ENCODE peak calls at places on chromosome 4, in eight cellular contexts. One of them, this sample, is unnamed.

GRCh38 chr4:20074450-20074849 is 177.3 kb upstream of the SLIT2 start:
- DNase-seq in AG10803: no peak
- DNase-seq in stimulated activated naive CD8-positive, alpha-beta T cell treated with anti-CD3 and anti-CD28 coated beads, Interleukin-15, amount 100 ng/mL, for 72 hours: no peak
- DNase-seq in lower lobe of right lung: no peak
- DNase-seq in neural crest cell: no peak
- DNase-seq in AG09319: no peak
- DNase-seq in kidney tubule cell: no peak
- DNase-seq in SJSA1: peak
- DNase-seq in this sample: no peak

GRCh38 chr4:26218677-26219181 is 102.1 kb upstream of the RBPJ start:
- DNase-seq in SJSA1: no peak
- DNase-seq in lower lobe of right lung: no peak
- DNase-seq in AG10803: peak
- DNase-seq in AG09319: no peak
- DNase-seq in neural crest cell: no peak
- DNase-seq in stimulated activated naive CD8-positive, alpha-beta T cell treated with anti-CD3 and anti-CD28 coated beads, Interleukin-15, amount 100 ng/mL, for 72 hours: no peak
- DNase-seq in kidney tubule cell: no peak
- DNase-seq in this sample: no peak

GRCh38 chr4:52861171-52861873 is 795 bp upstream of the RASL11B start:
- DNase-seq in AG09319: no peak
- DNase-seq in AG10803: no peak
- DNase-seq in stimulated activated naive CD8-positive, alpha-beta T cell treated with anti-CD3 and anti-CD28 coated beads, Interleukin-15, amount 100 ng/mL, for 72 hours: no peak
- DNase-seq in lower lobe of right lung: no peak
- DNase-seq in SJSA1: no peak
- DNase-seq in kidney tubule cell: no peak
- DNase-seq in neural crest cell: no peak
- DNase-seq in this sample: no peak

GRCh38 chr4:89300060-89300459 is 7.5 kb downstream of the GPRIN3 start:
- DNase-seq in stimulated activated naive CD8-positive, alpha-beta T cell treated with anti-CD3 and anti-CD28 coated beads, Interleukin-15, amount 100 ng/mL, for 72 hours: no peak
- DNase-seq in kidney tubule cell: no peak
- DNase-seq in AG09319: no peak
- DNase-seq in neural crest cell: no peak
- DNase-seq in AG10803: no peak
- DNase-seq in lower lobe of right lung: no peak
- DNase-seq in SJSA1: no peak
- DNase-seq in this sample: no peak

GRCh38 chr4:25723409-25723808 is 67.8 kb downstream of the SLC34A2 start:
- DNase-seq in lower lobe of right lung: no peak
- DNase-seq in kidney tubule cell: no peak
- DNase-seq in AG10803: peak
- DNase-seq in stimulated activated naive CD8-positive, alpha-beta T cell treated with anti-CD3 and anti-CD28 coated beads, Interleukin-15, amount 100 ng/mL, for 72 hours: no peak
- DNase-seq in SJSA1: no peak
- DNase-seq in neural crest cell: no peak
- DNase-seq in AG09319: no peak
- DNase-seq in this sample: no peak

GRCh38 chr4:141534985-141535384 is 101.4 kb upstream of the IL15 start:
- DNase-seq in kidney tubule cell: no peak
- DNase-seq in lower lobe of right lung: no peak
- DNase-seq in AG09319: no peak
- DNase-seq in SJSA1: no peak
- DNase-seq in stimulated activated naive CD8-positive, alpha-beta T cell treated with anti-CD3 and anti-CD28 coated beads, Interleukin-15, amount 100 ng/mL, for 72 hours: no peak
- DNase-seq in neural crest cell: no peak
- DNase-seq in AG10803: no peak
- DNase-seq in this sample: no peak

GRCh38 chr4:37383579-37384229 is 139.2 kb downstream of the NWD2 start:
- DNase-seq in stimulated activated naive CD8-positive, alpha-beta T cell treated with anti-CD3 and anti-CD28 coated beads, Interleukin-15, amount 100 ng/mL, for 72 hours: peak
- DNase-seq in AG10803: peak
- DNase-seq in SJSA1: no peak
- DNase-seq in kidney tubule cell: peak
- DNase-seq in lower lobe of right lung: no peak
- DNase-seq in AG09319: no peak
- DNase-seq in neural crest cell: peak
- DNase-seq in this sample: no peak

GRCh38 chr4:25925486-25926201 is 11.6 kb downstream of the SMIM20 start:
- DNase-seq in AG10803: peak
- DNase-seq in SJSA1: no peak
- DNase-seq in kidney tubule cell: peak
- DNase-seq in lower lobe of right lung: peak
- DNase-seq in neural crest cell: peak
- DNase-seq in stimulated activated naive CD8-positive, alpha-beta T cell treated with anti-CD3 and anti-CD28 coated beads, Interleukin-15, amount 100 ng/mL, for 72 hours: no peak
- DNase-seq in AG09319: no peak
- DNase-seq in this sample: no peak

GRCh38 chr4:155423671-155424070 is 46.9 kb upstream of the MAP9 start:
- DNase-seq in SJSA1: no peak
- DNase-seq in stimulated activated naive CD8-positive, alpha-beta T cell treated with anti-CD3 and anti-CD28 coated beads, Interleukin-15, amount 100 ng/mL, for 72 hours: no peak
- DNase-seq in lower lobe of right lung: no peak
- DNase-seq in AG09319: no peak
- DNase-seq in neural crest cell: no peak
- DNase-seq in AG10803: no peak
- DNase-seq in kidney tubule cell: no peak
- DNase-seq in this sample: no peak

GRCh38 chr4:128517096-128517738 is 229.6 kb upstream of the PGRMC2 start:
- DNase-seq in AG09319: peak
- DNase-seq in lower lobe of right lung: no peak
- DNase-seq in SJSA1: no peak
- DNase-seq in AG10803: peak
- DNase-seq in stimulated activated naive CD8-positive, alpha-beta T cell treated with anti-CD3 and anti-CD28 coated beads, Interleukin-15, amount 100 ng/mL, for 72 hours: no peak
- DNase-seq in kidney tubule cell: peak
- DNase-seq in neural crest cell: no peak
- DNase-seq in this sample: no peak

GRCh38 chr4:183030823-183031222 is 68.2 kb upstream of the WWC2 start:
- DNase-seq in stimulated activated naive CD8-positive, alpha-beta T cell treated with anti-CD3 and anti-CD28 coated beads, Interleukin-15, amount 100 ng/mL, for 72 hours: no peak
- DNase-seq in neural crest cell: no peak
- DNase-seq in AG10803: no peak
- DNase-seq in kidney tubule cell: no peak
- DNase-seq in lower lobe of right lung: no peak
- DNase-seq in SJSA1: no peak
- DNase-seq in AG09319: no peak
- DNase-seq in this sample: no peak

GRCh38 chr4:173517781-173518371 is 12.2 kb downstream of the HAND2 start:
- DNase-seq in stimulated activated naive CD8-positive, alpha-beta T cell treated with anti-CD3 and anti-CD28 coated beads, Interleukin-15, amount 100 ng/mL, for 72 hours: no peak
- DNase-seq in lower lobe of right lung: no peak
- DNase-seq in AG10803: no peak
- DNase-seq in kidney tubule cell: no peak
- DNase-seq in AG09319: no peak
- DNase-seq in neural crest cell: no peak
- DNase-seq in SJSA1: no peak
- DNase-seq in this sample: no peak

GRCh38 chr4:78954048-78954666 is 14.9 kb upstream of the PAQR3 start:
- DNase-seq in neural crest cell: peak
- DNase-seq in lower lobe of right lung: no peak
- DNase-seq in kidney tubule cell: peak
- DNase-seq in AG09319: no peak
- DNase-seq in stimulated activated naive CD8-positive, alpha-beta T cell treated with anti-CD3 and anti-CD28 coated beads, Interleukin-15, amount 100 ng/mL, for 72 hours: no peak
- DNase-seq in SJSA1: no peak
- DNase-seq in AG10803: no peak
- DNase-seq in this sample: no peak

GRCh38 chr4:86156526-86156925 is 203.3 kb downstream of the MAPK10 start:
- DNase-seq in stimulated activated naive CD8-positive, alpha-beta T cell treated with anti-CD3 and anti-CD28 coated beads, Interleukin-15, amount 100 ng/mL, for 72 hours: no peak
- DNase-seq in lower lobe of right lung: no peak
- DNase-seq in SJSA1: no peak
- DNase-seq in AG09319: no peak
- DNase-seq in AG10803: no peak
- DNase-seq in kidney tubule cell: no peak
- DNase-seq in neural crest cell: no peak
- DNase-seq in this sample: no peak

GRCh38 chr4:42416017-42416416 is 18.7 kb downstream of the SHISA3 start:
- DNase-seq in lower lobe of right lung: no peak
- DNase-seq in neural crest cell: no peak
- DNase-seq in kidney tubule cell: no peak
- DNase-seq in stimulated activated naive CD8-positive, alpha-beta T cell treated with anti-CD3 and anti-CD28 coated beads, Interleukin-15, amount 100 ng/mL, for 72 hours: no peak
- DNase-seq in SJSA1: no peak
- DNase-seq in AG10803: no peak
- DNase-seq in AG09319: no peak
- DNase-seq in this sample: no peak

GRCh38 chr4:56512166-56512565 is 6.6 kb downstream of the ARL9 start:
- DNase-seq in lower lobe of right lung: no peak
- DNase-seq in AG10803: peak
- DNase-seq in stimulated activated naive CD8-positive, alpha-beta T cell treated with anti-CD3 and anti-CD28 coated beads, Interleukin-15, amount 100 ng/mL, for 72 hours: no peak
- DNase-seq in neural crest cell: no peak
- DNase-seq in AG09319: no peak
- DNase-seq in kidney tubule cell: no peak
- DNase-seq in SJSA1: no peak
- DNase-seq in this sample: no peak

GRCh38 chr4:8100696-8101095 is 57.9 kb downstream of the ABLIM2 start:
- DNase-seq in stimulated activated naive CD8-positive, alpha-beta T cell treated with anti-CD3 and anti-CD28 coated beads, Interleukin-15, amount 100 ng/mL, for 72 hours: no peak
- DNase-seq in AG09319: no peak
- DNase-seq in lower lobe of right lung: no peak
- DNase-seq in kidney tubule cell: no peak
- DNase-seq in SJSA1: no peak
- DNase-seq in AG10803: peak
- DNase-seq in neural crest cell: no peak
- DNase-seq in this sample: no peak

GRCh38 chr4:2745516-2745915 is 10.6 kb downstream of the TNIP2 start:
- DNase-seq in stimulated activated naive CD8-positive, alpha-beta T cell treated with anti-CD3 and anti-CD28 coated beads, Interleukin-15, amount 100 ng/mL, for 72 hours: no peak
- DNase-seq in neural crest cell: no peak
- DNase-seq in SJSA1: no peak
- DNase-seq in AG09319: no peak
- DNase-seq in lower lobe of right lung: peak
- DNase-seq in kidney tubule cell: no peak
- DNase-seq in AG10803: no peak
- DNase-seq in this sample: no peak

GRCh38 chr4:53763813-53764597 is 172.7 kb upstream of the LNX1 start:
- DNase-seq in SJSA1: peak
- DNase-seq in lower lobe of right lung: no peak
- DNase-seq in neural crest cell: no peak
- DNase-seq in AG09319: peak
- DNase-seq in stimulated activated naive CD8-positive, alpha-beta T cell treated with anti-CD3 and anti-CD28 coated beads, Interleukin-15, amount 100 ng/mL, for 72 hours: no peak
- DNase-seq in kidney tubule cell: peak
- DNase-seq in AG10803: peak
- DNase-seq in this sample: peak

GRCh38 chr4:139593091-139593564 is 37.1 kb upstream of the SETD7 start:
- DNase-seq in lower lobe of right lung: no peak
- DNase-seq in neural crest cell: no peak
- DNase-seq in kidney tubule cell: peak
- DNase-seq in stimulated activated naive CD8-positive, alpha-beta T cell treated with anti-CD3 and anti-CD28 coated beads, Interleukin-15, amount 100 ng/mL, for 72 hours: no peak
- DNase-seq in AG10803: peak
- DNase-seq in SJSA1: peak
- DNase-seq in AG09319: no peak
- DNase-seq in this sample: peak

GRCh38 chr4:96164814-96165351 is 325.0 kb downstream of the PDHA2 start:
- DNase-seq in neural crest cell: no peak
- DNase-seq in AG10803: peak
- DNase-seq in AG09319: no peak
- DNase-seq in SJSA1: peak
- DNase-seq in stimulated activated naive CD8-positive, alpha-beta T cell treated with anti-CD3 and anti-CD28 coated beads, Interleukin-15, amount 100 ng/mL, for 72 hours: no peak
- DNase-seq in kidney tubule cell: peak
- DNase-seq in lower lobe of right lung: no peak
- DNase-seq in this sample: peak

GRCh38 chr4:83151645-83152044 is 37.1 kb upstream of the PLAC8 start:
- DNase-seq in neural crest cell: no peak
- DNase-seq in lower lobe of right lung: no peak
- DNase-seq in stimulated activated naive CD8-positive, alpha-beta T cell treated with anti-CD3 and anti-CD28 coated beads, Interleukin-15, amount 100 ng/mL, for 72 hours: no peak
- DNase-seq in kidney tubule cell: no peak
- DNase-seq in AG10803: peak
- DNase-seq in SJSA1: no peak
- DNase-seq in AG09319: no peak
- DNase-seq in this sample: no peak

GRCh38 chr4:130053723-130054122 is 957.8 kb downstream of the C4orf33 start:
- DNase-seq in neural crest cell: no peak
- DNase-seq in lower lobe of right lung: no peak
- DNase-seq in AG10803: no peak
- DNase-seq in stimulated activated naive CD8-positive, alpha-beta T cell treated with anti-CD3 and anti-CD28 coated beads, Interleukin-15, amount 100 ng/mL, for 72 hours: no peak
- DNase-seq in SJSA1: no peak
- DNase-seq in kidney tubule cell: no peak
- DNase-seq in AG09319: no peak
- DNase-seq in this sample: no peak